ENCODE peak calls at places on chromosomes 11 and 22, in five cellular contexts. J is GM23248, Y is HCT116, O is HepG2, P is hepatocyte. Q is an unnamed sample. For H4K20me1, the result is how much of the 10 kb centered on the place peaks cover.

GRCh38 chr11:79201637-79202347 is 239.0 kb downstream of the TENM4 start:
- DNase-seq in P (no peak), O (no peak), Y (no peak), J (no peak), Q (no peak)

GRCh38 chr11:9858822-9859221 is 194.9 kb downstream of the SWAP70 start:
- DNase-seq in J (peak), P (no peak), Y (no peak), O (peak), Q (peak)

GRCh38 chr11:74694136-74694535 is 37.1 kb downstream of the CHRDL2 start:
- DNase-seq in P (no peak), O (peak), J (no peak), Y (no peak), Q (no peak)

GRCh38 chr11:72228844-72229231 is 4.3 kb downstream of the INPPL1 start:
- DNase-seq in O (no peak), J (no peak), P (peak), Y (no peak), Q (no peak)

GRCh38 chr11:36257351-36257750 is 31.9 kb downstream of the COMMD9 start:
- DNase-seq in O (no peak), P (no peak), J (no peak), Y (no peak), Q (no peak)

GRCh38 chr11:28169816-28170215 is 61.6 kb downstream of the METTL15 start:
- DNase-seq in Y (no peak), J (peak), P (no peak), O (no peak), Q (peak)

GRCh38 chr11:67698247-67698646 is 23.8 kb upstream of the ALDH3B2 start:
- DNase-seq in J (peak), Y (peak), O (peak), P (no peak), Q (no peak)

GRCh38 chr11:118916842-118917388 is 8.8 kb downstream of the BCL9L start:
- DNase-seq in J (peak), Y (no peak), P (peak), O (peak), Q (peak)

GRCh38 chr11:19673924-19674390 is 38.7 kb upstream of the NAV2 start:
- DNase-seq in J (peak), Y (no peak), P (peak), O (no peak), Q (peak)

DNA sequence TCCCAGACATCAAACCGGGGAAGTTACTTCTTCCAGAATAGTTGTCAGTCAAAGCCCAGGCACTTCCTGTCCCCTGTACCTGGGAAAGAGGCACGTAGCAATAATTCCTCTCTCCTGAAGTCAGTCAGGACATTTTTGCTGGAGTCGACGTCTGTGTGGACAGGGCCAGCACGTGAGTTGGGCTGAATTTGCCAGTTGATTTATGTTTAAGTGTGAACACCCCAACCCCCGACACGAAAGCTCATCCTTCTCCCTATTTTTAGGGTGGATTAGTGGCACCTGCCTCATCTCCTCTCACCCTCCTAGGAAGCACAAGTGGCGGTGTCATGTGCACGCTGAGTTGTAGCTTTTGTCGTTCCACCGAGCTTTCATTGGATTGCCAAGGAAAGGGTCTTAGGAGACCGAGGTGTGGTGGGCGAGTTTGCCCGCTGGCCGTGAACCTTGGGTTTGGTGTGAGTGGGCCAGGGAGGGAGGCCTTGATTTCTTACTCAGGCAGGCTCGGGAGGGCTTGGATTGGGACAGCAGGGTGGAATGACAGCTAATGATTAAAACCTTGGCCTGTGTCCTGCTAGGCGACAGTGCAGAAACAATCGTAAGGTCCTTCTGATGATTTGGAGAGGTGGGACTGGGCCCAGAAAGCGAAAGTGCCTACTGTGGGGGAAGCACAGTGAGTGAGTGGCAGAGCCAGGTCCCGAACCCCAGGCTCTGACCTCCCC is 87.0 kb upstream of the CRYBB3 start:
- DNase-seq in P (no peak), Y (no peak), J (no peak), O (peak), Q (no peak)
- H4K20me1 ChIP-seq in P (under half), Y (under half), J (under half), O (under half), Q (under half)

GRCh38 chr11:93122535-93122934 is 75.3 kb downstream of the SLC36A4 start:
- DNase-seq in P (no peak), O (no peak), J (no peak), Y (no peak), Q (no peak)

GRCh38 chr11:93113824-93114223 is 84.0 kb downstream of the SLC36A4 start:
- DNase-seq in O (no peak), Y (no peak), J (no peak), P (no peak), Q (no peak)

GRCh38 chr11:93117578-93117964 is 80.2 kb downstream of the SLC36A4 start:
- DNase-seq in J (no peak), P (no peak), O (no peak), Y (no peak), Q (no peak)

DNA sequence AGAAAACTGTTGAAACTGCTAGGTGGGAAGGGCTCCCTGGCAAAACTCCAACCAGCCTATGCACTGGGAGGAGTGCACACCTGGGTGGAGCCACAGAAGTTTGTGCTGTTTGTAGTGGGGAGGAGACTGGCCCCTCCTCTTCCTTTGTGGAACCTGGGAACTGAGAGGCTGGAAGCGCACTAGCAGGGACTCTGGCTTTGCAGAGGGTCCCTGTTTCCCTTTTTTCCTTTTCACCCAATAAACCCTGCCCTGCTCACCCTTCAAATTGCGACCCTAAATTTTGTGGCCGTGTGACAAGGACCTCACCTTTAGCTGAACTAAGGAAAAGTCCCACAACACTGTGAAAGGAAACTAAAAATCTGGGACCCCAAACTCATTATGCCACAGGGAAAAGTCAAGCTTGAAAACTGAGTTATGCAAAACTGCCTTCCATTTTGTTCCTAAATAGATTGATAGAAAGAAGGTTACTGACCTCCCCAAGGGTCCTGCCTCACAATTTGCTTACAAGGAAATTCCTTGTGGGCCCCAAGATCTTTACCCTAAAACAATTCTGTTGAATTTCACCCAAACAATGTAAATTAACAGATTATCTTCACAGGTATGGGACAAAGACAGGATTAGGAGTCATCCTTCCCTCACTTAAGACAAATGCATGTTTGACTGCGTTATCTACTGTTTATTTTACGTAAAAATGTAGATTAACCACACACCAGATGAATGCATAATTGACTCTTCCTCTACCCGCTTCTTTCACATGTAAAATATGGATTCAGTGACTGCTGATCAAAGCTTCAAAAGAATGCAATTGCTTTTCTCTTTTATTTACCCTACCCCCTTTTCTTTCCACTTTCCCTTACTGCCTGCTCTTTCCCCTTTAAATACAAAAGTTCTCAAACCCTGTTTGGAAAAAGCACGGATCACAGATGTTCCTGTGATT is 80.9 kb downstream of the SLC36A4 start:
- DNase-seq in O (no peak), Y (no peak), J (no peak), P (peak), Q (peak)
- TF ChIP-seq EZH2 in O (no peak), Y (no peak), J (no peak), P (no peak), Q (no peak)

GRCh38 chr11:69062169-69062855 is 13.6 kb downstream of the TPCN2 start:
- DNase-seq in P (no peak), Y (no peak), J (no peak), O (no peak), Q (no peak)

GRCh38 chr11:69061713-69062053 is 13.0 kb downstream of the TPCN2 start:
- DNase-seq in J (no peak), O (no peak), P (no peak), Y (no peak), Q (no peak)

GRCh38 chr11:69063671-69064260 is 15.0 kb downstream of the TPCN2 start:
- DNase-seq in Y (no peak), O (no peak), P (no peak), J (no peak), Q (no peak)

GRCh38 chr11:69064394-69064957 is 15.7 kb downstream of the TPCN2 start:
- DNase-seq in J (no peak), P (no peak), O (no peak), Y (no peak), Q (no peak)

GRCh38 chr11:69062873-69063665 is 14.3 kb downstream of the TPCN2 start:
- DNase-seq in O (no peak), Y (no peak), J (no peak), P (no peak), Q (no peak)
- H4K20me1 ChIP-seq in O (under half), Y (under half), J (under half), P (under half), Q (under half)

GRCh38 chr22:17098379-17098819 is 13.6 kb downstream of the IL17RA start:
- DNase-seq in O (no peak), P (no peak), Y (no peak), J (no peak), Q (no peak)
- TF ChIP-seq EZH2 in O (no peak), P (no peak), Y (no peak), J (no peak), Q (no peak)

Q was measured in fibroblast of lung.